ENCODE peak calls at places on chromosome 21, in five cellular contexts. One of them, this sample, is unnamed.

GRCh38 chr21:45470087-45470515 is 65.1 kb downstream of the COL18A1 start:
- DNase-seq in upper lobe of left lung: no peak
- DNase-seq in PC-9: no peak
- DNase-seq in pancreas: no peak
- DNase-seq in esophagus muscularis mucosa: no peak
- DNase-seq in this sample: no peak

GRCh38 chr21:23131177-23131576 is 2133.0 kb downstream of the NCAM2 start:
- DNase-seq in upper lobe of left lung: no peak
- DNase-seq in PC-9: no peak
- DNase-seq in pancreas: no peak
- DNase-seq in esophagus muscularis mucosa: no peak
- DNase-seq in this sample: no peak

GRCh38 chr21:46295996-46296752 is 10.0 kb downstream of the YBEY start:
- DNase-seq in upper lobe of left lung: peak; percentile 52
- DNase-seq in PC-9: no peak
- DNase-seq in pancreas: peak; percentile 30
- DNase-seq in esophagus muscularis mucosa: peak; percentile 97
- DNase-seq in this sample: no peak

GRCh38 chr21:15964181-15964855 is 234.5 kb downstream of the USP25 start:
- DNase-seq in upper lobe of left lung: no peak
- DNase-seq in PC-9: no peak
- DNase-seq in pancreas: no peak
- DNase-seq in esophagus muscularis mucosa: no peak
- DNase-seq in this sample: no peak

GRCh38 chr21:45741691-45742090 is 98.2 kb downstream of the PCBP3 start:
- DNase-seq in upper lobe of left lung: no peak
- DNase-seq in PC-9: no peak
- DNase-seq in pancreas: no peak
- DNase-seq in esophagus muscularis mucosa: no peak
- DNase-seq in this sample: peak; percentile 81

GRCh38 chr21:20661745-20662470 is 336.3 kb upstream of the NCAM2 start:
- DNase-seq in upper lobe of left lung: no peak
- DNase-seq in PC-9: no peak
- DNase-seq in pancreas: no peak
- DNase-seq in esophagus muscularis mucosa: no peak
- DNase-seq in this sample: no peak

GRCh38 chr21:24895885-24896734 is 711.2 kb downstream of the MRPL39 start:
- DNase-seq in upper lobe of left lung: no peak
- DNase-seq in PC-9: no peak
- DNase-seq in pancreas: no peak
- DNase-seq in esophagus muscularis mucosa: no peak
- DNase-seq in this sample: no peak

GRCh38 chr21:27802816-27803475 is 836.1 kb upstream of the ADAMTS5 start:
- DNase-seq in upper lobe of left lung: peak; percentile 33
- DNase-seq in PC-9: no peak
- DNase-seq in pancreas: no peak
- DNase-seq in esophagus muscularis mucosa: no peak
- DNase-seq in this sample: no peak

GRCh38 chr21:19853061-19853460 is 1145.1 kb upstream of the NCAM2 start:
- DNase-seq in upper lobe of left lung: no peak
- DNase-seq in PC-9: no peak
- DNase-seq in pancreas: no peak
- DNase-seq in esophagus muscularis mucosa: no peak
- DNase-seq in this sample: no peak

GRCh38 chr21:45318556-45319341 is 31.1 kb upstream of the POFUT2 start:
- DNase-seq in upper lobe of left lung: peak; percentile 59
- DNase-seq in PC-9: peak; percentile 85
- DNase-seq in pancreas: no peak
- DNase-seq in esophagus muscularis mucosa: no peak
- DNase-seq in this sample: no peak

GRCh38 chr21:20301395-20301794 is 696.8 kb upstream of the NCAM2 start:
- DNase-seq in upper lobe of left lung: no peak
- DNase-seq in PC-9: no peak
- DNase-seq in pancreas: no peak
- DNase-seq in esophagus muscularis mucosa: no peak
- DNase-seq in this sample: no peak

GRCh38 chr21:45361033-45361997 is 43.6 kb upstream of the COL18A1 start:
- DNase-seq in upper lobe of left lung: no peak
- DNase-seq in PC-9: no peak
- DNase-seq in pancreas: no peak
- DNase-seq in esophagus muscularis mucosa: no peak
- DNase-seq in this sample: no peak

GRCh38 chr21:16302851-16303282 is 573.1 kb downstream of the USP25 start:
- DNase-seq in upper lobe of left lung: no peak
- DNase-seq in PC-9: no peak
- DNase-seq in pancreas: no peak
- DNase-seq in esophagus muscularis mucosa: no peak
- DNase-seq in this sample: no peak

GRCh38 chr21:46226920-46227599 is 1.5 kb downstream of the LSS start:
- DNase-seq in upper lobe of left lung: peak; percentile 50
- DNase-seq in PC-9: no peak
- DNase-seq in pancreas: no peak
- DNase-seq in esophagus muscularis mucosa: no peak
- DNase-seq in this sample: no peak

GRCh38 chr21:21246007-21246406 is 247.8 kb downstream of the NCAM2 start:
- DNase-seq in upper lobe of left lung: no peak
- DNase-seq in PC-9: no peak
- DNase-seq in pancreas: no peak
- DNase-seq in esophagus muscularis mucosa: no peak
- DNase-seq in this sample: no peak

GRCh38 chr21:39660596-39660995 is 47.9 kb downstream of the B3GALT5 start:
- DNase-seq in upper lobe of left lung: no peak
- DNase-seq in PC-9: no peak
- DNase-seq in pancreas: peak; percentile 67
- DNase-seq in esophagus muscularis mucosa: no peak
- DNase-seq in this sample: peak; percentile 46

GRCh38 chr21:46116189-46116845 is 18.4 kb downstream of the COL6A2 start:
- DNase-seq in upper lobe of left lung: peak; percentile 13
- DNase-seq in PC-9: no peak
- DNase-seq in pancreas: no peak
- DNase-seq in esophagus muscularis mucosa: no peak
- DNase-seq in this sample: peak; percentile 84

GRCh38 chr21:46214478-46215340 is 13.9 kb downstream of the LSS start:
- DNase-seq in upper lobe of left lung: no peak
- DNase-seq in PC-9: no peak
- DNase-seq in pancreas: no peak
- DNase-seq in esophagus muscularis mucosa: no peak
- DNase-seq in this sample: no peak

GRCh38 chr21:23639726-23640125 is 1967.6 kb downstream of the MRPL39 start:
- DNase-seq in upper lobe of left lung: no peak
- DNase-seq in PC-9: no peak
- DNase-seq in pancreas: no peak
- DNase-seq in esophagus muscularis mucosa: no peak
- DNase-seq in this sample: no peak

GRCh38 chr21:45294509-45295291 is 7.0 kb upstream of the POFUT2 start:
- DNase-seq in upper lobe of left lung: peak; percentile 79
- DNase-seq in PC-9: no peak
- DNase-seq in pancreas: no peak
- DNase-seq in esophagus muscularis mucosa: peak; percentile 96
- DNase-seq in this sample: peak; percentile 94

GRCh38 chr21:45768741-45769049 is 125.2 kb downstream of the PCBP3 start:
- DNase-seq in upper lobe of left lung: no peak
- DNase-seq in PC-9: no peak
- DNase-seq in pancreas: no peak
- DNase-seq in esophagus muscularis mucosa: no peak
- DNase-seq in this sample: no peak

GRCh38 chr21:40278345-40278744 is 411.1 kb downstream of the PCP4 start:
- DNase-seq in upper lobe of left lung: no peak
- DNase-seq in PC-9: no peak
- DNase-seq in pancreas: no peak
- DNase-seq in esophagus muscularis mucosa: no peak
- DNase-seq in this sample: no peak

GRCh38 chr21:30329203-30329868 is 8.2 kb downstream of the KRTAP27-1 start:
- DNase-seq in upper lobe of left lung: no peak
- DNase-seq in PC-9: no peak
- DNase-seq in pancreas: no peak
- DNase-seq in esophagus muscularis mucosa: no peak
- DNase-seq in this sample: no peak

GRCh38 chr21:46000731-46001641 is 19.4 kb downstream of the COL6A1 start:
- DNase-seq in upper lobe of left lung: no peak
- DNase-seq in PC-9: no peak
- DNase-seq in pancreas: no peak
- DNase-seq in esophagus muscularis mucosa: no peak
- DNase-seq in this sample: peak; percentile 83

GRCh38 chr21:38203229-38203628 is 53.6 kb upstream of the KCNJ15 start:
- DNase-seq in upper lobe of left lung: no peak
- DNase-seq in PC-9: no peak
- DNase-seq in pancreas: no peak
- DNase-seq in esophagus muscularis mucosa: no peak
- DNase-seq in this sample: no peak

GRCh38 chr21:23887709-23888303 is 1719.5 kb downstream of the MRPL39 start:
- DNase-seq in upper lobe of left lung: no peak
- DNase-seq in PC-9: no peak
- DNase-seq in pancreas: no peak
- DNase-seq in esophagus muscularis mucosa: no peak
- DNase-seq in this sample: no peak

GRCh38 chr21:31279986-31280385 is 64.1 kb downstream of the TIAM1 start:
- DNase-seq in upper lobe of left lung: no peak
- DNase-seq in PC-9: no peak
- DNase-seq in pancreas: no peak
- DNase-seq in esophagus muscularis mucosa: no peak
- DNase-seq in this sample: no peak

GRCh38 chr21:22554690-22555316 is 1556.6 kb downstream of the NCAM2 start:
- DNase-seq in upper lobe of left lung: no peak
- DNase-seq in PC-9: no peak
- DNase-seq in pancreas: no peak
- DNase-seq in esophagus muscularis mucosa: no peak
- DNase-seq in this sample: no peak

GRCh38 chr21:29748391-29749167 is 191.2 kb downstream of the GRIK1 start:
- DNase-seq in upper lobe of left lung: no peak
- DNase-seq in PC-9: no peak
- DNase-seq in pancreas: no peak
- DNase-seq in esophagus muscularis mucosa: no peak
- DNase-seq in this sample: no peak

GRCh38 chr21:14880922-14881321 is 183.9 kb downstream of the NRIP1 start:
- DNase-seq in upper lobe of left lung: no peak
- DNase-seq in PC-9: peak; percentile 79
- DNase-seq in pancreas: no peak
- DNase-seq in esophagus muscularis mucosa: no peak
- DNase-seq in this sample: no peak
- TF ChIP-seq CTCF in upper lobe of left lung: no peak
- TF ChIP-seq CTCF in PC-9: no peak
- TF ChIP-seq CTCF in pancreas: no peak
- TF ChIP-seq CTCF in esophagus muscularis mucosa: no peak
- TF ChIP-seq CTCF in this sample: no peak

GRCh38 chr21:26732442-26733221 is 112.6 kb downstream of the ADAMTS1 start:
- DNase-seq in upper lobe of left lung: peak; percentile 44
- DNase-seq in PC-9: no peak
- DNase-seq in pancreas: peak; percentile 12
- DNase-seq in esophagus muscularis mucosa: no peak
- DNase-seq in this sample: no peak
- TF ChIP-seq CTCF in upper lobe of left lung: peak; percentile 27
- TF ChIP-seq CTCF in PC-9: peak; percentile 43
- TF ChIP-seq CTCF in pancreas: peak; percentile 26
- TF ChIP-seq CTCF in esophagus muscularis mucosa: peak; percentile 29
- TF ChIP-seq CTCF in this sample: peak; percentile 61

GRCh38 chr21:32920474-32920873 is 105.3 kb upstream of the OLIG2 start:
- DNase-seq in upper lobe of left lung: no peak
- DNase-seq in PC-9: no peak
- DNase-seq in pancreas: no peak
- DNase-seq in esophagus muscularis mucosa: no peak
- DNase-seq in this sample: peak; percentile 65

GRCh38 chr21:32918467-32919140 is 107.1 kb upstream of the OLIG2 start:
- DNase-seq in upper lobe of left lung: no peak
- DNase-seq in PC-9: no peak
- DNase-seq in pancreas: no peak
- DNase-seq in esophagus muscularis mucosa: no peak
- DNase-seq in this sample: no peak

GRCh38 chr21:32925098-32925497 is 100.6 kb upstream of the OLIG2 start:
- DNase-seq in upper lobe of left lung: no peak
- DNase-seq in PC-9: no peak
- DNase-seq in pancreas: no peak
- DNase-seq in esophagus muscularis mucosa: no peak
- DNase-seq in this sample: no peak

GRCh38 chr21:32917392-32918135 is 108.2 kb upstream of the OLIG2 start:
- DNase-seq in upper lobe of left lung: no peak
- DNase-seq in PC-9: no peak
- DNase-seq in pancreas: no peak
- DNase-seq in esophagus muscularis mucosa: no peak
- DNase-seq in this sample: no peak

GRCh38 chr21:32921632-32922230 is 104.0 kb upstream of the OLIG2 start:
- DNase-seq in upper lobe of left lung: peak; percentile 44
- DNase-seq in PC-9: no peak
- DNase-seq in pancreas: no peak
- DNase-seq in esophagus muscularis mucosa: no peak
- DNase-seq in this sample: peak; percentile 78
- TF ChIP-seq CTCF in upper lobe of left lung: no peak
- TF ChIP-seq CTCF in PC-9: peak; percentile 49
- TF ChIP-seq CTCF in pancreas: no peak
- TF ChIP-seq CTCF in esophagus muscularis mucosa: no peak
- TF ChIP-seq CTCF in this sample: peak; percentile 28

GRCh38 chr21:34690793-34691175 is 22.0 kb downstream of the CLIC6 start:
- DNase-seq in upper lobe of left lung: no peak
- DNase-seq in PC-9: no peak
- DNase-seq in pancreas: no peak
- DNase-seq in esophagus muscularis mucosa: no peak
- DNase-seq in this sample: no peak

GRCh38 chr21:34690041-34690792 is 21.4 kb downstream of the CLIC6 start:
- DNase-seq in upper lobe of left lung: no peak
- DNase-seq in PC-9: peak; percentile 89
- DNase-seq in pancreas: no peak
- DNase-seq in esophagus muscularis mucosa: no peak
- DNase-seq in this sample: no peak

GRCh38 chr21:34687065-34687464 is 18.3 kb downstream of the CLIC6 start:
- DNase-seq in upper lobe of left lung: no peak
- DNase-seq in PC-9: no peak
- DNase-seq in pancreas: no peak
- DNase-seq in esophagus muscularis mucosa: no peak
- DNase-seq in this sample: no peak

GRCh38 chr21:34688715-34689114 is 19.9 kb downstream of the CLIC6 start:
- DNase-seq in upper lobe of left lung: no peak
- DNase-seq in PC-9: no peak
- DNase-seq in pancreas: no peak
- DNase-seq in esophagus muscularis mucosa: no peak
- DNase-seq in this sample: no peak

GRCh38 chr21:34688145-34688544 is 19.4 kb downstream of the CLIC6 start:
- DNase-seq in upper lobe of left lung: no peak
- DNase-seq in PC-9: no peak
- DNase-seq in pancreas: no peak
- DNase-seq in esophagus muscularis mucosa: no peak
- DNase-seq in this sample: no peak
- TF ChIP-seq CTCF in upper lobe of left lung: no peak
- TF ChIP-seq CTCF in PC-9: peak; percentile 28
- TF ChIP-seq CTCF in pancreas: no peak
- TF ChIP-seq CTCF in esophagus muscularis mucosa: no peak
- TF ChIP-seq CTCF in this sample: no peak

This sample was measured in osteocyte.